ENCODE peak calls at places on chromosomes 4 and X, in seven cellular contexts. A is aorta, J is Karpas-422, O is ELR, U is GM10248, X is NCI-H460, V is activated gamma-delta T cell treated with Interleukin-2 at 50 U/mL for 16 hours. L is an unnamed sample.

GRCh38 chr4:40621229-40621591 is 8.5 kb downstream of the RBM47 start:
- DNase-seq in A (no peak), J (peak), O (no peak), U (no peak), X (no peak), V (no peak), L (no peak)

GRCh38 chr4:116537828-116538227 is 547.5 kb downstream of the TRAM1L1 start:
- DNase-seq in A (no peak), J (no peak), O (no peak), U (no peak), X (no peak), V (no peak), L (no peak)

GRCh38 chrX:8907678-8908077 is 106.5 kb upstream of the FAM9A start:
- DNase-seq in A (no peak), J (no peak), O (no peak), U (no peak), X (no peak), V (no peak), L (no peak)

GRCh38 chr4:110197421-110198398 is 705 bp downstream of the ELOVL6 start:
- DNase-seq in A (peak), J (peak), O (peak), U (peak), X (no peak), V (peak), L (peak)

GRCh38 chrX:103628386-103629290 is at the start of gene TCEAL1:
- DNase-seq in A (peak), J (peak), O (peak), U (peak), X (no peak), V (peak), L (peak)

GRCh38 chr4:54066718-54067129 is 2.3 kb upstream of the CHIC2 start:
- DNase-seq in A (no peak), J (no peak), O (peak), U (no peak), X (no peak), V (no peak), L (no peak)

GRCh38 chrX:108772549-108772948 is 36.2 kb upstream of the IRS4 start:
- DNase-seq in A (no peak), J (no peak), O (no peak), U (no peak), X (no peak), V (no peak), L (no peak)

GRCh38 chr4:136583567-136583966 is 948.7 kb downstream of the PCDH18 start:
- DNase-seq in A (no peak), J (no peak), O (no peak), U (no peak), X (no peak), V (no peak), L (no peak)

GRCh38 chr4:40317921-40318658 is 17.0 kb upstream of the CHRNA9 start:
- DNase-seq in A (no peak), J (no peak), O (no peak), U (no peak), X (no peak), V (no peak), L (no peak)

GRCh38 chr4:95204873-95205272 is 343.9 kb downstream of the UNC5C start:
- DNase-seq in A (no peak), J (no peak), O (peak), U (no peak), X (no peak), V (no peak), L (no peak)

GRCh38 chrX:49247346-49247745 is 12.1 kb downstream of the CCDC22 start:
- DNase-seq in A (no peak), J (no peak), O (no peak), U (no peak), X (no peak), V (no peak), L (no peak)

GRCh38 chr4:27084685-27085356 is 224.2 kb downstream of the STIM2 start:
- DNase-seq in A (peak), J (no peak), O (peak), U (peak), X (peak), V (no peak), L (peak)

GRCh38 chrX:72123471-72124185 is 8.1 kb downstream of the RTL5 start:
- DNase-seq in A (no peak), J (no peak), O (no peak), U (no peak), X (no peak), V (no peak), L (no peak)

GRCh38 chrX:41293269-41293668 is 40.7 kb upstream of the DDX3X start:
- DNase-seq in A (no peak), J (peak), O (peak), U (no peak), X (peak), V (no peak), L (no peak)

GRCh38 chr4:107755841-107756356 is 35.9 kb upstream of the PAPSS1 start:
- DNase-seq in A (no peak), J (no peak), O (no peak), U (no peak), X (no peak), V (no peak), L (no peak)

GRCh38 chr4:14399919-14400706 is 602.2 kb upstream of the CPEB2 start:
- DNase-seq in A (no peak), J (no peak), O (no peak), U (no peak), X (no peak), V (no peak), L (no peak)

GRCh38 chrX:135395064-135395463 is 26.7 kb upstream of the SMIM10L2A start:
- DNase-seq in A (no peak), J (no peak), O (no peak), U (no peak), X (no peak), V (no peak), L (no peak)

GRCh38 chr4:77493120-77493767 is 112.4 kb upstream of the CXCL13 start:
- DNase-seq in A (no peak), J (no peak), O (no peak), U (no peak), X (no peak), V (no peak), L (no peak)

GRCh38 chr4:69977582-69977981 is 12.1 kb upstream of the CSN2 start:
- DNase-seq in A (no peak), J (no peak), O (no peak), U (no peak), X (no peak), V (no peak), L (no peak)

GRCh38 chr4:53545238-53545637 is 46.0 kb downstream of the LNX1 start:
- DNase-seq in A (no peak), J (no peak), O (no peak), U (no peak), X (no peak), V (no peak), L (no peak)

GRCh38 chr4:15638418-15638817 is 16.7 kb downstream of the FBXL5 start:
- DNase-seq in A (no peak), J (no peak), O (no peak), U (no peak), X (no peak), V (no peak), L (no peak)

L was measured in Peyer's patch.